ENCODE peak calls at places on chromosomes 6 and 20, in ten cellular contexts. One of them, this sample, is unnamed.

GRCh38 chr20:41029150-41029872 is 689 bp downstream of the TOP1 start:
- DNase-seq in T follicular helper cell: peak; percentile 10
- DNase-seq in activated CD4-positive, CD25-positive, alpha-beta regulatory T cell treated with anti-CD3 and anti-CD28 coated beads, Interleukin-2, amount 50 U/mL, for 72 hours: peak; percentile 63
- DNase-seq in HCT116: no peak
- DNase-seq in astrocyte of the spinal cord: no peak
- DNase-seq in glutamatergic neuron: peak; percentile 48
- DNase-seq in effector CD4-positive, alpha-beta T cell: peak; percentile 17
- DNase-seq in SW 1271: no peak
- DNase-seq in HTR-8/SVneo: peak; percentile 57
- DNase-seq in iPS-NIHi11: peak; percentile 62
- DNase-seq in this sample: peak; percentile 31

GRCh38 chr6:150032598-150032997 is 7.3 kb upstream of the RAET1L start:
- DNase-seq in SW 1271: no peak
- DNase-seq in effector CD4-positive, alpha-beta T cell: no peak
- DNase-seq in HTR-8/SVneo: no peak
- DNase-seq in glutamatergic neuron: no peak
- DNase-seq in astrocyte of the spinal cord: no peak
- DNase-seq in iPS-NIHi11: no peak
- DNase-seq in HCT116: no peak
- DNase-seq in activated CD4-positive, CD25-positive, alpha-beta regulatory T cell treated with anti-CD3 and anti-CD28 coated beads, Interleukin-2, amount 50 U/mL, for 72 hours: no peak
- DNase-seq in T follicular helper cell: no peak
- DNase-seq in this sample: no peak

GRCh38 chr6:69232506-69233194 is 564.2 kb downstream of the LMBRD1 start:
- DNase-seq in SW 1271: no peak
- DNase-seq in astrocyte of the spinal cord: peak; percentile 76
- DNase-seq in effector CD4-positive, alpha-beta T cell: peak; percentile 2
- DNase-seq in glutamatergic neuron: peak; percentile 76
- DNase-seq in T follicular helper cell: peak; percentile 6
- DNase-seq in activated CD4-positive, CD25-positive, alpha-beta regulatory T cell treated with anti-CD3 and anti-CD28 coated beads, Interleukin-2, amount 50 U/mL, for 72 hours: peak; percentile 29
- DNase-seq in iPS-NIHi11: peak; percentile 82
- DNase-seq in HTR-8/SVneo: peak; percentile 32
- DNase-seq in HCT116: no peak
- DNase-seq in this sample: peak; percentile 61

GRCh38 chr6:159168536-159169192 is 536 bp upstream of the FNDC1 start:
- DNase-seq in SW 1271: no peak
- DNase-seq in HTR-8/SVneo: peak; percentile 59
- DNase-seq in effector CD4-positive, alpha-beta T cell: no peak
- DNase-seq in glutamatergic neuron: peak; percentile 84
- DNase-seq in activated CD4-positive, CD25-positive, alpha-beta regulatory T cell treated with anti-CD3 and anti-CD28 coated beads, Interleukin-2, amount 50 U/mL, for 72 hours: no peak
- DNase-seq in iPS-NIHi11: peak; percentile 87
- DNase-seq in HCT116: no peak
- DNase-seq in astrocyte of the spinal cord: peak; percentile 31
- DNase-seq in T follicular helper cell: no peak
- DNase-seq in this sample: peak; percentile 58

GRCh38 chr20:51368461-51369211 is 173.9 kb downstream of the NFATC2 start:
- DNase-seq in SW 1271: no peak
- DNase-seq in astrocyte of the spinal cord: peak; percentile 50
- DNase-seq in iPS-NIHi11: no peak
- DNase-seq in HTR-8/SVneo: no peak
- DNase-seq in activated CD4-positive, CD25-positive, alpha-beta regulatory T cell treated with anti-CD3 and anti-CD28 coated beads, Interleukin-2, amount 50 U/mL, for 72 hours: no peak
- DNase-seq in T follicular helper cell: no peak
- DNase-seq in glutamatergic neuron: no peak
- DNase-seq in HCT116: no peak
- DNase-seq in effector CD4-positive, alpha-beta T cell: no peak
- DNase-seq in this sample: no peak

GRCh38 chr20:58518896-58519593 is 3.8 kb upstream of the APCDD1L start:
- DNase-seq in glutamatergic neuron: no peak
- DNase-seq in T follicular helper cell: no peak
- DNase-seq in SW 1271: no peak
- DNase-seq in astrocyte of the spinal cord: no peak
- DNase-seq in iPS-NIHi11: no peak
- DNase-seq in activated CD4-positive, CD25-positive, alpha-beta regulatory T cell treated with anti-CD3 and anti-CD28 coated beads, Interleukin-2, amount 50 U/mL, for 72 hours: no peak
- DNase-seq in HCT116: no peak
- DNase-seq in effector CD4-positive, alpha-beta T cell: no peak
- DNase-seq in HTR-8/SVneo: no peak
- DNase-seq in this sample: no peak

GRCh38 chr20:50597406-50597969 is 87.3 kb downstream of the PTPN1 start:
- DNase-seq in T follicular helper cell: no peak
- DNase-seq in SW 1271: no peak
- DNase-seq in effector CD4-positive, alpha-beta T cell: no peak
- DNase-seq in iPS-NIHi11: no peak
- DNase-seq in astrocyte of the spinal cord: no peak
- DNase-seq in activated CD4-positive, CD25-positive, alpha-beta regulatory T cell treated with anti-CD3 and anti-CD28 coated beads, Interleukin-2, amount 50 U/mL, for 72 hours: no peak
- DNase-seq in HCT116: no peak
- DNase-seq in glutamatergic neuron: no peak
- DNase-seq in HTR-8/SVneo: no peak
- DNase-seq in this sample: no peak

GRCh38 chr6:21053612-21054011 is 519.4 kb downstream of the CDKAL1 start:
- DNase-seq in HCT116: no peak
- DNase-seq in activated CD4-positive, CD25-positive, alpha-beta regulatory T cell treated with anti-CD3 and anti-CD28 coated beads, Interleukin-2, amount 50 U/mL, for 72 hours: no peak
- DNase-seq in HTR-8/SVneo: no peak
- DNase-seq in iPS-NIHi11: no peak
- DNase-seq in glutamatergic neuron: no peak
- DNase-seq in SW 1271: no peak
- DNase-seq in effector CD4-positive, alpha-beta T cell: no peak
- DNase-seq in astrocyte of the spinal cord: peak; percentile 12
- DNase-seq in T follicular helper cell: no peak
- DNase-seq in this sample: no peak

GRCh38 chr20:40663991-40664880 is 24.8 kb downstream of the MAFB start:
- DNase-seq in HCT116: no peak
- DNase-seq in HTR-8/SVneo: no peak
- DNase-seq in T follicular helper cell: no peak
- DNase-seq in activated CD4-positive, CD25-positive, alpha-beta regulatory T cell treated with anti-CD3 and anti-CD28 coated beads, Interleukin-2, amount 50 U/mL, for 72 hours: no peak
- DNase-seq in glutamatergic neuron: no peak
- DNase-seq in astrocyte of the spinal cord: no peak
- DNase-seq in iPS-NIHi11: peak; percentile 80
- DNase-seq in effector CD4-positive, alpha-beta T cell: no peak
- DNase-seq in SW 1271: no peak
- DNase-seq in this sample: no peak

GRCh38 chr6:138485586-138486248 is 13.6 kb downstream of the NHSL1 start:
- DNase-seq in astrocyte of the spinal cord: no peak
- DNase-seq in iPS-NIHi11: peak; percentile 26
- DNase-seq in T follicular helper cell: no peak
- DNase-seq in glutamatergic neuron: peak; percentile 26
- DNase-seq in HTR-8/SVneo: no peak
- DNase-seq in effector CD4-positive, alpha-beta T cell: no peak
- DNase-seq in HCT116: no peak
- DNase-seq in SW 1271: no peak
- DNase-seq in activated CD4-positive, CD25-positive, alpha-beta regulatory T cell treated with anti-CD3 and anti-CD28 coated beads, Interleukin-2, amount 50 U/mL, for 72 hours: no peak
- DNase-seq in this sample: no peak

GRCh38 chr6:43455034-43455747 is at the start of gene DLK2:
- DNase-seq in T follicular helper cell: peak; percentile 18
- DNase-seq in HCT116: no peak
- DNase-seq in iPS-NIHi11: peak; percentile 76
- DNase-seq in glutamatergic neuron: peak; percentile 59
- DNase-seq in SW 1271: no peak
- DNase-seq in effector CD4-positive, alpha-beta T cell: peak; percentile 13
- DNase-seq in astrocyte of the spinal cord: no peak
- DNase-seq in HTR-8/SVneo: peak; percentile 59
- DNase-seq in activated CD4-positive, CD25-positive, alpha-beta regulatory T cell treated with anti-CD3 and anti-CD28 coated beads, Interleukin-2, amount 50 U/mL, for 72 hours: no peak
- DNase-seq in this sample: peak; percentile 44

GRCh38 chr20:64233725-64234124 is 21.8 kb upstream of the PCMTD2 start:
- DNase-seq in activated CD4-positive, CD25-positive, alpha-beta regulatory T cell treated with anti-CD3 and anti-CD28 coated beads, Interleukin-2, amount 50 U/mL, for 72 hours: no peak
- DNase-seq in effector CD4-positive, alpha-beta T cell: no peak
- DNase-seq in HCT116: no peak
- DNase-seq in astrocyte of the spinal cord: no peak
- DNase-seq in iPS-NIHi11: no peak
- DNase-seq in glutamatergic neuron: peak; percentile 4
- DNase-seq in T follicular helper cell: no peak
- DNase-seq in SW 1271: no peak
- DNase-seq in HTR-8/SVneo: no peak
- DNase-seq in this sample: no peak

GRCh38 chr20:59004763-59005522 is 2.1 kb downstream of the CTSZ start:
- DNase-seq in glutamatergic neuron: peak; percentile 11
- DNase-seq in SW 1271: no peak
- DNase-seq in iPS-NIHi11: no peak
- DNase-seq in T follicular helper cell: no peak
- DNase-seq in HCT116: no peak
- DNase-seq in astrocyte of the spinal cord: no peak
- DNase-seq in HTR-8/SVneo: no peak
- DNase-seq in effector CD4-positive, alpha-beta T cell: no peak
- DNase-seq in activated CD4-positive, CD25-positive, alpha-beta regulatory T cell treated with anti-CD3 and anti-CD28 coated beads, Interleukin-2, amount 50 U/mL, for 72 hours: peak; percentile 59
- DNase-seq in this sample: no peak

GRCh38 chr6:112595201-112595600 is 248.1 kb downstream of the RFPL4B start:
- DNase-seq in activated CD4-positive, CD25-positive, alpha-beta regulatory T cell treated with anti-CD3 and anti-CD28 coated beads, Interleukin-2, amount 50 U/mL, for 72 hours: no peak
- DNase-seq in glutamatergic neuron: no peak
- DNase-seq in iPS-NIHi11: no peak
- DNase-seq in effector CD4-positive, alpha-beta T cell: no peak
- DNase-seq in astrocyte of the spinal cord: peak; percentile 32
- DNase-seq in HCT116: no peak
- DNase-seq in SW 1271: no peak
- DNase-seq in T follicular helper cell: no peak
- DNase-seq in HTR-8/SVneo: no peak
- DNase-seq in this sample: no peak

GRCh38 chr20:38658879-38659612 is 57.4 kb downstream of the ARHGAP40 start:
- DNase-seq in HCT116: peak; percentile 43
- DNase-seq in effector CD4-positive, alpha-beta T cell: peak; percentile 10
- DNase-seq in astrocyte of the spinal cord: no peak
- DNase-seq in SW 1271: no peak
- DNase-seq in HTR-8/SVneo: peak; percentile 78
- DNase-seq in iPS-NIHi11: peak; percentile 84
- DNase-seq in activated CD4-positive, CD25-positive, alpha-beta regulatory T cell treated with anti-CD3 and anti-CD28 coated beads, Interleukin-2, amount 50 U/mL, for 72 hours: no peak
- DNase-seq in T follicular helper cell: peak; percentile 5
- DNase-seq in glutamatergic neuron: peak; percentile 60
- DNase-seq in this sample: peak; percentile 45

GRCh38 chr6:110831405-110831804 is 16.1 kb upstream of the CDK19 start:
- DNase-seq in HCT116: no peak
- DNase-seq in iPS-NIHi11: no peak
- DNase-seq in HTR-8/SVneo: no peak
- DNase-seq in effector CD4-positive, alpha-beta T cell: no peak
- DNase-seq in astrocyte of the spinal cord: no peak
- DNase-seq in SW 1271: no peak
- DNase-seq in T follicular helper cell: no peak
- DNase-seq in activated CD4-positive, CD25-positive, alpha-beta regulatory T cell treated with anti-CD3 and anti-CD28 coated beads, Interleukin-2, amount 50 U/mL, for 72 hours: no peak
- DNase-seq in glutamatergic neuron: no peak
- DNase-seq in this sample: no peak

GRCh38 chr6:166179704-166180103 is 12.1 kb upstream of the TBXT start:
- DNase-seq in astrocyte of the spinal cord: no peak
- DNase-seq in glutamatergic neuron: no peak
- DNase-seq in HCT116: no peak
- DNase-seq in T follicular helper cell: no peak
- DNase-seq in effector CD4-positive, alpha-beta T cell: no peak
- DNase-seq in HTR-8/SVneo: no peak
- DNase-seq in SW 1271: no peak
- DNase-seq in iPS-NIHi11: no peak
- DNase-seq in activated CD4-positive, CD25-positive, alpha-beta regulatory T cell treated with anti-CD3 and anti-CD28 coated beads, Interleukin-2, amount 50 U/mL, for 72 hours: no peak
- DNase-seq in this sample: no peak

GRCh38 chr6:37784585-37784967 is 35.0 kb upstream of the ZFAND3 start:
- DNase-seq in glutamatergic neuron: no peak
- DNase-seq in HCT116: no peak
- DNase-seq in astrocyte of the spinal cord: no peak
- DNase-seq in activated CD4-positive, CD25-positive, alpha-beta regulatory T cell treated with anti-CD3 and anti-CD28 coated beads, Interleukin-2, amount 50 U/mL, for 72 hours: no peak
- DNase-seq in iPS-NIHi11: no peak
- DNase-seq in effector CD4-positive, alpha-beta T cell: no peak
- DNase-seq in T follicular helper cell: no peak
- DNase-seq in HTR-8/SVneo: no peak
- DNase-seq in SW 1271: no peak
- DNase-seq in this sample: no peak

GRCh38 chr20:48831702-48832422 is 4.1 kb upstream of the PREX1 start:
- DNase-seq in glutamatergic neuron: no peak
- DNase-seq in HTR-8/SVneo: peak; percentile 72
- DNase-seq in effector CD4-positive, alpha-beta T cell: no peak
- DNase-seq in astrocyte of the spinal cord: no peak
- DNase-seq in iPS-NIHi11: no peak
- DNase-seq in SW 1271: no peak
- DNase-seq in HCT116: no peak
- DNase-seq in T follicular helper cell: no peak
- DNase-seq in activated CD4-positive, CD25-positive, alpha-beta regulatory T cell treated with anti-CD3 and anti-CD28 coated beads, Interleukin-2, amount 50 U/mL, for 72 hours: no peak
- DNase-seq in this sample: peak; percentile 55

GRCh38 chr6:138038148-138038870 is 68.9 kb downstream of the PERP start:
- DNase-seq in HCT116: no peak
- DNase-seq in effector CD4-positive, alpha-beta T cell: no peak
- DNase-seq in astrocyte of the spinal cord: no peak
- DNase-seq in SW 1271: no peak
- DNase-seq in HTR-8/SVneo: no peak
- DNase-seq in glutamatergic neuron: no peak
- DNase-seq in T follicular helper cell: no peak
- DNase-seq in iPS-NIHi11: no peak
- DNase-seq in activated CD4-positive, CD25-positive, alpha-beta regulatory T cell treated with anti-CD3 and anti-CD28 coated beads, Interleukin-2, amount 50 U/mL, for 72 hours: no peak
- DNase-seq in this sample: no peak

GRCh38 chr20:46936415-46937139 is 41.9 kb downstream of the EYA2 start:
- DNase-seq in astrocyte of the spinal cord: no peak
- DNase-seq in glutamatergic neuron: no peak
- DNase-seq in activated CD4-positive, CD25-positive, alpha-beta regulatory T cell treated with anti-CD3 and anti-CD28 coated beads, Interleukin-2, amount 50 U/mL, for 72 hours: no peak
- DNase-seq in T follicular helper cell: no peak
- DNase-seq in SW 1271: no peak
- DNase-seq in effector CD4-positive, alpha-beta T cell: no peak
- DNase-seq in iPS-NIHi11: no peak
- DNase-seq in HTR-8/SVneo: no peak
- DNase-seq in HCT116: no peak
- DNase-seq in this sample: no peak

GRCh38 chr6:53624491-53624890 is 41.1 kb downstream of the KLHL31 start:
- DNase-seq in HCT116: no peak
- DNase-seq in glutamatergic neuron: no peak
- DNase-seq in iPS-NIHi11: no peak
- DNase-seq in effector CD4-positive, alpha-beta T cell: no peak
- DNase-seq in HTR-8/SVneo: no peak
- DNase-seq in astrocyte of the spinal cord: no peak
- DNase-seq in T follicular helper cell: no peak
- DNase-seq in SW 1271: no peak
- DNase-seq in activated CD4-positive, CD25-positive, alpha-beta regulatory T cell treated with anti-CD3 and anti-CD28 coated beads, Interleukin-2, amount 50 U/mL, for 72 hours: no peak
- DNase-seq in this sample: no peak

GRCh38 chr6:161273356-161273751 is 507 bp downstream of the AGPAT4 start:
- DNase-seq in HTR-8/SVneo: no peak
- DNase-seq in T follicular helper cell: peak; percentile 50
- DNase-seq in iPS-NIHi11: no peak
- DNase-seq in effector CD4-positive, alpha-beta T cell: peak; percentile 43
- DNase-seq in SW 1271: no peak
- DNase-seq in HCT116: peak; percentile 7
- DNase-seq in activated CD4-positive, CD25-positive, alpha-beta regulatory T cell treated with anti-CD3 and anti-CD28 coated beads, Interleukin-2, amount 50 U/mL, for 72 hours: no peak
- DNase-seq in glutamatergic neuron: peak; percentile 70
- DNase-seq in astrocyte of the spinal cord: peak; percentile 72
- DNase-seq in this sample: peak; percentile 21

GRCh38 chr6:164097557-164098398 is 683.3 kb downstream of the QKI start:
- DNase-seq in astrocyte of the spinal cord: peak; percentile 78
- DNase-seq in iPS-NIHi11: peak; percentile 29
- DNase-seq in HTR-8/SVneo: peak; percentile 42
- DNase-seq in T follicular helper cell: no peak
- DNase-seq in effector CD4-positive, alpha-beta T cell: no peak
- DNase-seq in SW 1271: no peak
- DNase-seq in activated CD4-positive, CD25-positive, alpha-beta regulatory T cell treated with anti-CD3 and anti-CD28 coated beads, Interleukin-2, amount 50 U/mL, for 72 hours: no peak
- DNase-seq in HCT116: no peak
- DNase-seq in glutamatergic neuron: no peak
- DNase-seq in this sample: peak; percentile 24

GRCh38 chr6:10621227-10621626 is 73.2 kb downstream of the C6orf52 start:
- DNase-seq in T follicular helper cell: no peak
- DNase-seq in iPS-NIHi11: no peak
- DNase-seq in glutamatergic neuron: no peak
- DNase-seq in HCT116: no peak
- DNase-seq in HTR-8/SVneo: no peak
- DNase-seq in astrocyte of the spinal cord: no peak
- DNase-seq in effector CD4-positive, alpha-beta T cell: no peak
- DNase-seq in SW 1271: no peak
- DNase-seq in activated CD4-positive, CD25-positive, alpha-beta regulatory T cell treated with anti-CD3 and anti-CD28 coated beads, Interleukin-2, amount 50 U/mL, for 72 hours: no peak
- DNase-seq in this sample: no peak

GRCh38 chr6:160768101-160768500 is 66.1 kb downstream of the PLG start:
- DNase-seq in astrocyte of the spinal cord: no peak
- DNase-seq in HTR-8/SVneo: no peak
- DNase-seq in SW 1271: no peak
- DNase-seq in activated CD4-positive, CD25-positive, alpha-beta regulatory T cell treated with anti-CD3 and anti-CD28 coated beads, Interleukin-2, amount 50 U/mL, for 72 hours: no peak
- DNase-seq in glutamatergic neuron: no peak
- DNase-seq in iPS-NIHi11: no peak
- DNase-seq in effector CD4-positive, alpha-beta T cell: no peak
- DNase-seq in T follicular helper cell: no peak
- DNase-seq in HCT116: no peak
- DNase-seq in this sample: no peak

GRCh38 chr6:33768644-33769120 is 20.2 kb downstream of the LEMD2 start:
- DNase-seq in SW 1271: peak; percentile 33
- DNase-seq in effector CD4-positive, alpha-beta T cell: peak; percentile 58
- DNase-seq in T follicular helper cell: peak; percentile 49
- DNase-seq in activated CD4-positive, CD25-positive, alpha-beta regulatory T cell treated with anti-CD3 and anti-CD28 coated beads, Interleukin-2, amount 50 U/mL, for 72 hours: peak; percentile 78
- DNase-seq in HCT116: peak; percentile 48
- DNase-seq in glutamatergic neuron: peak; percentile 95
- DNase-seq in astrocyte of the spinal cord: peak; percentile 73
- DNase-seq in HTR-8/SVneo: peak; percentile 87
- DNase-seq in iPS-NIHi11: peak; percentile 85
- DNase-seq in this sample: peak; percentile 86

GRCh38 chr6:157982580-157983438 is 1.1 kb downstream of the SYNJ2 start:
- DNase-seq in HTR-8/SVneo: no peak
- DNase-seq in SW 1271: peak; percentile 22
- DNase-seq in glutamatergic neuron: no peak
- DNase-seq in iPS-NIHi11: no peak
- DNase-seq in HCT116: no peak
- DNase-seq in effector CD4-positive, alpha-beta T cell: no peak
- DNase-seq in activated CD4-positive, CD25-positive, alpha-beta regulatory T cell treated with anti-CD3 and anti-CD28 coated beads, Interleukin-2, amount 50 U/mL, for 72 hours: no peak
- DNase-seq in T follicular helper cell: no peak
- DNase-seq in astrocyte of the spinal cord: peak; percentile 53
- DNase-seq in this sample: peak; percentile 47

This sample was measured in AG08396.